ENCODE peak calls at places on chromosomes 7 and 10, in ten cellular contexts. F is stimulated activated CD4-positive, alpha-beta T cell treated with anti-CD3 and anti-CD28 coated beads, Interleukin-1b, Interleukin-23, amount 100 ng/mL, for 1 hour; X is dermis blood vessel endothelial cell; C is lower leg skin; A is GM13976; U is T-helper 2 cell; B is occipital lobe; R is suprapubic skin; W is fibroblast of pulmonary artery; M is posterior vena cava. J is an unnamed sample.

GRCh38 chr10:70672993-70673928 is 955 bp downstream of the ADAMTS14 start:
- DNase-seq in C (no peak), W (peak), M (no peak), A (peak), R (no peak), X (no peak), U (no peak), B (no peak), F (no peak), J (peak)

GRCh38 chr10:86253171-86254072 is 113.2 kb downstream of the GRID1 start:
- DNase-seq in W (no peak), F (no peak), R (no peak), U (no peak), X (no peak), C (peak), M (no peak), B (no peak), A (no peak), J (no peak)

GRCh38 chr10:90921906-90922305 is 1.0 kb upstream of the ANKRD1 start:
- DNase-seq in M (no peak), W (no peak), U (no peak), C (no peak), B (no peak), R (no peak), F (no peak), X (no peak), A (no peak), J (no peak)

GRCh38 chr7:8295638-8296361 is 33.8 kb upstream of the ICA1 start:
- DNase-seq in A (peak), X (peak), C (no peak), B (peak), F (no peak), W (peak), R (no peak), M (no peak), U (no peak), J (no peak)

GRCh38 chr10:69715899-69716606 is 85.7 kb upstream of the COL13A1 start:
- DNase-seq in C (peak), F (no peak), A (no peak), U (no peak), R (no peak), B (no peak), X (no peak), M (peak), W (no peak), J (no peak)

GRCh38 chr10:51667992-51668689 is 31.3 kb downstream of the CSTF2T start:
- DNase-seq in U (no peak), F (no peak), X (peak), W (peak), C (no peak), A (no peak), B (no peak), R (no peak), M (no peak), J (no peak)

GRCh38 chr10:89310092-89310886 is 8.4 kb downstream of the IFIT2 start:
- DNase-seq in R (no peak), B (no peak), U (no peak), F (no peak), A (no peak), W (no peak), C (no peak), M (no peak), X (no peak), J (no peak)

GRCh38 chr10:11192304-11193018 is 174.8 kb downstream of the CELF2 start:
- DNase-seq in W (no peak), X (no peak), U (no peak), B (no peak), M (no peak), C (no peak), A (no peak), R (no peak), F (no peak), J (peak)

GRCh38 chr7:29988391-29989256 is 977 bp downstream of the SCRN1 start:
- DNase-seq in R (peak), A (peak), U (no peak), F (peak), W (peak), X (peak), B (peak), M (peak), C (no peak), J (peak)

GRCh38 chr10:83935337-83935736 is 204.0 kb upstream of the GHITM start:
- DNase-seq in W (no peak), A (no peak), M (no peak), B (no peak), X (no peak), R (no peak), C (no peak), U (no peak), F (no peak), J (no peak)

GRCh38 chr10:116985611-116986010 is 19.4 kb downstream of the SHTN1 start:
- DNase-seq in B (no peak), U (no peak), X (peak), A (no peak), F (no peak), R (no peak), W (peak), M (no peak), C (no peak), J (no peak)

GRCh38 chr10:13390604-13391522 is 42.8 kb upstream of the SEPHS1 start:
- DNase-seq in C (no peak), A (no peak), U (no peak), M (peak), F (no peak), B (no peak), X (peak), R (no peak), W (peak), J (peak)

GRCh38 chr7:105376901-105377533 is 11.7 kb downstream of the SRPK2 start:
- DNase-seq in X (no peak), C (no peak), B (no peak), F (no peak), M (no peak), W (no peak), A (no peak), U (no peak), R (no peak), J (no peak)

GRCh38 chr7:108270385-108270784 is 140.2 kb upstream of the LAMB4 start:
- DNase-seq in R (no peak), U (no peak), F (no peak), B (no peak), X (no peak), M (no peak), W (no peak), C (no peak), A (peak), J (no peak)

GRCh38 chr7:27400168-27400567 is 157.6 kb downstream of the EVX1 start:
- DNase-seq in A (no peak), U (no peak), F (no peak), W (no peak), R (no peak), M (no peak), X (no peak), B (no peak), C (no peak), J (no peak)

GRCh38 chr10:60846173-60846572 is 67.9 kb downstream of the CDK1 start:
- DNase-seq in M (no peak), R (no peak), W (peak), F (no peak), U (no peak), B (no peak), X (peak), C (no peak), A (no peak), J (no peak)

GRCh38 chr7:105926131-105926530 is 36.9 kb upstream of the CDHR3 start:
- DNase-seq in B (no peak), U (no peak), A (no peak), M (no peak), X (no peak), R (no peak), C (no peak), F (no peak), W (no peak), J (no peak)

GRCh38 chr10:8055420-8056349 is 1.2 kb downstream of the GATA3 start:
- DNase-seq in W (no peak), A (no peak), U (no peak), C (peak), M (peak), X (no peak), R (peak), F (no peak), B (no peak), J (peak)

GRCh38 chr10:30436200-30436599 is 2.2 kb downstream of the MAP3K8 start:
- DNase-seq in W (peak), F (no peak), B (no peak), U (no peak), X (peak), A (no peak), C (no peak), R (no peak), M (no peak), J (no peak)

GRCh38 chr10:24825551-24825950 is 101.9 kb upstream of the ARHGAP21 start:
- DNase-seq in F (no peak), W (peak), R (no peak), X (no peak), M (no peak), A (no peak), U (no peak), C (no peak), B (no peak), J (no peak)

GRCh38 chr10:78623577-78624215 is 445.1 kb upstream of the ZMIZ1 start:
- DNase-seq in M (no peak), A (no peak), X (no peak), R (no peak), B (no peak), W (peak), F (no peak), U (no peak), C (no peak), J (no peak)

GRCh38 chr7:28688651-28689050 is 269.5 kb downstream of the TRIL start:
- DNase-seq in M (no peak), B (no peak), A (no peak), W (peak), U (no peak), F (no peak), C (no peak), X (peak), R (no peak), J (no peak)